ENCODE peak calls at places on chromosomes 7 and 10, in five cellular contexts. E is lung microvascular endothelial cell, Q is psoas muscle, K is activated T-cell treated with anti-CD3 and anti-CD28 coated beads for 48 hours, D is B cell. I is an unnamed sample.

GRCh38 chr7:144011458-144012230 is 11.5 kb downstream of the OR6B1 start:
- DNase-seq in E (peak; percentile 16), Q (no peak), K (no peak), D (no peak), I (no peak)

GRCh38 chr7:102412548-102412947 is 16.4 kb downstream of the PRKRIP1 start:
- DNase-seq in E (peak; percentile 52), Q (peak; percentile 54), K (no peak), D (no peak), I (peak; percentile 29)

GRCh38 chr10:113907166-113907565 is 52.7 kb downstream of the NHLRC2 start:
- DNase-seq in E (no peak), Q (no peak), K (no peak), D (no peak), I (no peak)

GRCh38 chr10:123378302-123378701 is 224.1 kb downstream of the BUB3 start:
- DNase-seq in E (no peak), Q (no peak), K (no peak), D (no peak), I (no peak)

GRCh38 chr10:123249894-123250293 is 95.7 kb downstream of the BUB3 start:
- DNase-seq in E (no peak), Q (no peak), K (no peak), D (no peak), I (no peak)

GRCh38 chr10:77553311-77553710 is 84.3 kb downstream of the KCNMA1 start:
- DNase-seq in E (no peak), Q (no peak), K (no peak), D (no peak), I (no peak)

GRCh38 chr10:126686732-126687693 is 16.5 kb upstream of the C10orf90 start:
- DNase-seq in E (no peak), Q (no peak), K (no peak), D (no peak), I (no peak)

GRCh38 chr7:74288034-74288881 is 949 bp upstream of the CLIP2 start:
- DNase-seq in E (no peak), Q (no peak), K (no peak), D (no peak), I (no peak)

GRCh38 chr7:30162622-30163124 is 27.9 kb downstream of the MTURN start:
- DNase-seq in E (peak; percentile 65), Q (no peak), K (no peak), D (no peak), I (no peak)

GRCh38 chr10:71712572-71713134 is 6.9 kb downstream of the C10orf105 start:
- DNase-seq in E (no peak), Q (no peak), K (no peak), D (no peak), I (no peak)

GRCh38 chr7:125926621-125927020 is 997.0 kb upstream of the POT1 start:
- DNase-seq in E (no peak), Q (no peak), K (no peak), D (no peak), I (no peak)

GRCh38 chr10:14904316-14904732 is 25.7 kb downstream of the SUV39H2 start:
- DNase-seq in E (peak; percentile 32), Q (no peak), K (no peak), D (no peak), I (no peak)

GRCh38 chr10:4041531-4042096 is 256.6 kb upstream of the KLF6 start:
- DNase-seq in E (no peak), Q (no peak), K (no peak), D (no peak), I (no peak)

GRCh38 chr7:30750574-30751256 is 1.2 kb upstream of the INMT start:
- DNase-seq in E (peak; percentile 66), Q (peak; percentile 83), K (no peak), D (no peak), I (no peak)

I was measured in right lobe of liver.